ENCODE peak calls at places on chromosomes 7 and 10, in six cellular contexts. M is right cardiac atrium, I is H7, F is GM23248, W is NCI-H2171 treated with DMSO at 0.1 percent for 48 hours, V is lung microvascular endothelial cell. C is an unnamed sample.

GRCh38 chr10:23362879-23363787 is 18.5 kb upstream of the C10orf67 start:
- DNase-seq in M (no peak), I (no peak), F (no peak), W (no peak), V (no peak), C (no peak)

GRCh38 chr10:69810097-69810496 is 8.4 kb downstream of the COL13A1 start:
- DNase-seq in M (no peak), I (peak), F (no peak), W (no peak), V (no peak), C (no peak)

GRCh38 chr7:8363407-8364015 is 69.9 kb upstream of the NXPH1 start:
- DNase-seq in M (no peak), I (no peak), F (no peak), W (no peak), V (no peak), C (no peak)

GRCh38 chr10:42928064-42928463 is 145.5 kb downstream of the BMS1 start:
- DNase-seq in M (no peak), I (no peak), F (no peak), W (no peak), V (no peak), C (no peak)

GRCh38 chr10:50552308-50552707 is 71.4 kb downstream of the SGMS1 start:
- DNase-seq in M (no peak), I (no peak), F (peak), W (no peak), V (no peak), C (no peak)

GRCh38 chr7:46881507-46882127 is 700.3 kb downstream of the TNS3 start:
- DNase-seq in M (no peak), I (no peak), F (no peak), W (no peak), V (no peak), C (no peak)

GRCh38 chr10:74047871-74048270 is 50.0 kb downstream of the VCL start:
- DNase-seq in M (no peak), I (no peak), F (peak), W (no peak), V (no peak), C (no peak)

GRCh38 chr7:25391295-25391861 is 163.1 kb upstream of the NPVF start:
- DNase-seq in M (no peak), I (no peak), F (peak), W (peak), V (peak), C (no peak)

GRCh38 chr7:115477193-115477651 is 553.3 kb downstream of the TFEC start:
- DNase-seq in M (peak), I (peak), F (peak), W (no peak), V (peak), C (no peak)

C was measured in head of caudate nucleus.